ENCODE peak calls at places on chromosomes 7 and 10, in seven cellular contexts. O, T, K, W, V, G and C are unnamed samples.

GRCh38 chr10:118776960-118777359 is 22.2 kb upstream of the CACUL1 start:
- DNase-seq in O (no peak), T (no peak), K (no peak), W (no peak), V (no peak), G (no peak), C (no peak)

GRCh38 chr10:79562135-79562756 is 2.0 kb upstream of the SFTPA2 start:
- DNase-seq in O (peak), T (peak), K (peak), W (peak), V (peak), G (no peak), C (peak)

GRCh38 chr7:152857272-152857671 is 97.7 kb downstream of the ACTR3B start:
- DNase-seq in O (no peak), T (no peak), K (no peak), W (no peak), V (no peak), G (peak), C (no peak)

GRCh38 chr7:85204061-85204460 is 17.2 kb upstream of the SEMA3D start:
- DNase-seq in O (no peak), T (no peak), K (no peak), W (no peak), V (no peak), G (no peak), C (no peak)

GRCh38 chr7:101669307-101669706 is 40.2 kb upstream of the MYL10 start:
- DNase-seq in O (no peak), T (no peak), K (no peak), W (no peak), V (no peak), G (peak), C (no peak)

GRCh38 chr10:27145937-27146336 is 8.2 kb downstream of the YME1L1 start:
- DNase-seq in O (no peak), T (no peak), K (no peak), W (no peak), V (no peak), G (no peak), C (no peak)

GRCh38 chr7:157704365-157704764 is 367.6 kb downstream of the DNAJB6 start:
- DNase-seq in O (no peak), T (no peak), K (no peak), W (no peak), V (no peak), G (no peak), C (no peak)

GRCh38 chr10:8691498-8692017 is 637.1 kb downstream of the GATA3 start:
- DNase-seq in O (no peak), T (no peak), K (no peak), W (no peak), V (no peak), G (peak), C (no peak)

GRCh38 chr7:17651926-17652385 is 288.3 kb downstream of the SNX13 start:
- DNase-seq in O (peak), T (peak), K (no peak), W (peak), V (no peak), G (peak), C (peak)

GRCh38 chr10:6114758-6115410 is 26.1 kb downstream of the RBM17 start:
- DNase-seq in O (no peak), T (peak), K (no peak), W (no peak), V (no peak), G (peak), C (peak)

GRCh38 chr10:71747808-71748523 is 25.4 kb downstream of the VSIR start:
- DNase-seq in O (no peak), T (no peak), K (no peak), W (no peak), V (peak), G (no peak), C (no peak)

GRCh38 chr10:132632091-132632561 is 94.5 kb downstream of the INPP5A start:
- DNase-seq in O (no peak), T (no peak), K (no peak), W (peak), V (no peak), G (no peak), C (no peak)

DNA sequence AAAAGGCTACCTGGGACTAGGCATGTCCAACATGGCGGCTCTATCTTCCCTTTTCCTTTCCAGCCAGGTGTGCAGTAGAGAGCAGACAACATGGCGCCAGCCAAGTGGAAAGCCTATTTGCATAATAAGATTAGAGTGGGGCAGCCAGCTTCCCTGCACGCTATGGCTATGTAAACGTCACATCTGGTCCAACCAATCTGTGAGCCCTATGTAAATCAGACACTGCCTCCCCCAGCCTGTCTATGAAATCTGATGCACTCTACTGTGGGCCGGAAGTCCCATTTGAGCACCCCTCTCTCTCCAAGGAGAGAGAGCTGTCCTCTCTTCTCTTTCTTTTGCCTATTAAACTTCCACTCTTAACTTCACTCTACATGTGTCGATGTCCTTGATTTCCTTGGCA is 984.9 kb upstream of the AUTS2 start:
- DNase-seq in O (no peak), T (peak), K (no peak), W (no peak), V (no peak), G (no peak), C (no peak)
- H3K4me3 ChIP-seq in O (no peak), T (no peak), K (no peak), W (no peak), V (no peak), G (no peak), C (no peak)

DNA sequence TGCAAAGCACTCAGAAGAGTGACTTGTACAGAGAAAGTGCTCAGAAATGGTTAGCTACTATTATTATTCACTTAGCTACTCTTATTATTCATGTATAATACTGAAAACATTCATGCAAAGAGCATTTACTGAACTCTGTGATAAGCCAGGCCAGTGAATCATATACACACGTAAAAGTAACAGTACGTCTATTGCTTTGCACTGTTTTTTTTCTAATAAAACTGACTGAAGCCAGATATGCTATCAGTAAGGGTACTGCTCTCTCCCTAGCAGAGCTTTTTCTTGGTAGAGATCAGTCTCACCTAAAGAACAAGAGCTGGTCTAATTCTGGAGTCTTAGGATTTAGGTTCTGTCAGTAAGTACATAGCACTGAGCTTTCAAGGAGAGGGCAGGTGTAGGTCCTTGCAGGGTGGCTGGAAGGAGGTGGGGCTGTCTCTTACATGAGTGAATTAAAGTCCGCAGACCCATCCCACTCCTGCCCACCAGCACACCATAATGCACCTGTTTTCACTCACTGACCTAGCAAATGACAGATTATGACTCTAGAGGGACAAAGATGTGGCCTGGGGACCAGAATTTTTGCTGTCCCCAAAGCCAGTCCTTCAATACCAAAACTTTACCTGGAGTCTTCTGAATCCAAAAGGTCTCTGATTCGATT is 145.9 kb downstream of the ARID5B start:
- DNase-seq in O (no peak), T (no peak), K (no peak), W (no peak), V (peak), G (peak), C (no peak)
- H3K4me3 ChIP-seq in O (no peak), T (peak), K (no peak), W (no peak), V (no peak), G (peak), C (no peak)

DNA sequence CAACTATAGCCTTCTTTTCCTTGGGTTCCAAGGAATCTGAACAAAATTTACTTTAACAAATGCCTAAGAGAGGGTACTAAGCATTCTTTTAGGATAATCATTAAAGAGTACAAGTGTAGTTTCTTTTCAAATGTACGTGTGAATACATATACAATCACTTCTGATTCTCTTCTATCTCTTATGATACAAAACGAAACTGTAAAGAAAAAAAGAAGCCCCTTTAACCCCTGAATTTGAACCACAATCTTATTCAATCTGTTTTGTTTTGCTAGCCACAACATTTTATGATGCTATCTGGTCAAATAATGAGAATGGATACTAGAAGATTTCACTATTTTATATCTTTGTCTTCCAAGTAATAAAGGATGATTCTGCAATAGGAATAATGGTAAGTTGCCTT is 48.7 kb downstream of the SIRT1 start:
- DNase-seq in O (no peak), T (no peak), K (no peak), W (no peak), V (no peak), G (no peak), C (no peak)
- H3K4me3 ChIP-seq in O (no peak), T (no peak), K (no peak), W (no peak), V (no peak), G (no peak), C (no peak)

DNA sequence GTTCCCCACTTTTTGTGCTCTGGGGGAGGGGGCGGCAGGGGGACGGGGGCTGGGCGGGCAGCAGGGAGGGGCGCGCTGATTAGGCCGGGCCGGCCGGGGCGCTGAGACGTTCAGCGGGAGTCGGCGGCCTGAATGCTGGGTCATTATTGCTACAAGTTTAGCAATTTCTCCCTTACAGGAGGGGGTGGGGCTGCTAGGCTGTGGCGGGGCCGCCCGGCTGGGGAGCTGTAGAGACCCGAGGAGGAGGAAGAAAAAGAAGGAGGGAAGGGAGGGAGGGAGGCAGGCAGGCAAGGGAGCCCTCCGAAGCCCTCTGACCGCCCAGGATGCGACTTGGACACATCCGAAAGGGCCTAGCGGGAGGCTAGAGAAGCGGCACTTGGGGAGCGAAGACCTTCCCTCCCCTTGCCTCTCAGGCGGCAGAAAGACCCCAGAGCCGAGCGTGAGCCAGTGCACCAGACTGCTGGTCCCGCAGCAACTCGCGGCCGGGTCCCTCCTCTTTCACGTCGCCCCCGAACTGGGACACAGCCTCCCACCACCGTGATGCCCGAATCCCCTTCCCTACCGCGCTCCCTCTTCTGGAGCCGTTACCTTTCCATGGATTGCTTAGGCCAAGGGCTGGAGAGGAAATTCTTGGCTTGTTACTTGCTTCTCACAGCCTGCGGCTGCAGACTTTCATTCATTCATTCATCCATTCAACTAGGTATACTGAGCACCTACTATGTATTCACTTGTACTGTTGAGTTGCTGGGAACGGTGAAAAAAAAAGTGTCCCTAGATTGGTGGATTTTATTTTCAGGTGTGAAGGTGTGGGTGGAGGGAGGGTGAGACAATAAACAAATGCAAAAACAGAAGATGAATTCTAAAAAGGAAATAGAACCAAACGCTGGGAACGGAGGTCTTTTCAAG is 4.9 kb downstream of the NKX2-3 start:
- DNase-seq in O (no peak), T (no peak), K (peak), W (no peak), V (no peak), G (no peak), C (no peak)
- H3K4me3 ChIP-seq in O (no peak), T (no peak), K (no peak), W (no peak), V (peak), G (no peak), C (no peak)

GRCh38 chr7:3241686-3242258 is 59.3 kb upstream of the SDK1 start:
- DNase-seq in O (no peak), T (no peak), K (no peak), W (no peak), V (no peak), G (no peak), C (no peak)

GRCh38 chr7:3239291-3239691 is 61.8 kb upstream of the SDK1 start:
- DNase-seq in O (no peak), T (no peak), K (no peak), W (no peak), V (no peak), G (peak), C (no peak)

GRCh38 chr7:3240826-3241430 is 60.1 kb upstream of the SDK1 start:
- DNase-seq in O (no peak), T (no peak), K (no peak), W (no peak), V (no peak), G (no peak), C (no peak)

GRCh38 chr7:3236268-3236667 is 64.8 kb upstream of the SDK1 start:
- DNase-seq in O (no peak), T (no peak), K (no peak), W (no peak), V (no peak), G (no peak), C (no peak)

DNA sequence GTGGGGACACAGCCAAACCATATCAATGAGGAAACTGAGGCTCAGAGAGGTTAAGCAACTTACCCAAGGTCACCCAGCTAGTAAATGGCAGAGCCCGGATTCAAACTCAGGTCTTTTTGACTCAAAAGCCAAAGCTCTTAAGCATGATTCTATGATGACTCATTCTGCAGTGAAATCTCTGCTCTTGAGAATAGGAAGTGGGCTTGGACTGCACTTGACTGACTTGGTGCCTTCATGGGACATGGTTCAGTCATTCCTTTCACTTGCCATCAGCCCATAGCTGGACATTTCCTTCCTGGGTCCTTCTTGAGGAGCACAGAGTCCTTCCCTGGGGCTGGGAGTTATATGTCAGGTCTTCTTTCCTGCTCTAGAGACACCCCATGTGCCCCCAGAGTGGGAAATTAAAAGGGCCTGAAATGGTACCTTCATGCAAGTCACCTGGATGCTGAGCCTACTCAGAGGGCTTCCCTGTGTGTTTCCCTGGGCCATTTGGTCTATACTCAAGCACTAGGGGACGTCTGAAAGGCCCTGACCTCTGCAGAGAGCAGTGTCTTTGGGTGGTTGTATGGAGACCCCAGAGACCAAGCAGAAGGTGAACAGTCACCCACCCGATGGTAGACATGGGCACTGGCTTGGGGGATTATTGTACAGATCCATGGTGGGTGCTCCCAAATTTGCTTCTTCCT is 62.4 kb upstream of the SDK1 start:
- DNase-seq in O (no peak), T (no peak), K (no peak), W (no peak), V (no peak), G (peak), C (no peak)
- H3K4me3 ChIP-seq in O (no peak), T (no peak), K (no peak), W (no peak), V (no peak), G (no peak), C (no peak)

DNA sequence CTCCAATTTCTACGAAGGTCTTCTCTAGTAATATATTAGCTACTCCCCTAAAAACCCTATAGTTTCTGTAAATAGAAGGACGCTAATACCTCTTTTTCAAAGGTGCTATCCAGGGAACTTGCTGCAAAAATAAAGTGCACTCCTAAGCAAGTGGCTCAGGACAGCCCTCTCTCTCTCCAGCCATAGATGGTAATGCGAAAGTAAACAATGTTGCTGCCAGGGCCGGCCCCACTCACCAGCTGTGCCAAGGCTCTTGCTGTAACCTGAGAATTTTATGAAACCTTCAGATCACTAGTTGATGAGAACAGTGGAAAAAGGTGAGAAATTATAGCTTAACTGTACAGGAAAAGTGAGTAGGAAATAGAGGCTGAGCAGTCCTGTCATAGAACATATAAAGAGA is 10.9 kb upstream of the TAS2R39 start:
- DNase-seq in O (no peak), T (peak), K (no peak), W (no peak), V (no peak), G (peak), C (peak)
- H3K4me3 ChIP-seq in O (no peak), T (no peak), K (peak), W (no peak), V (no peak), G (peak), C (no peak)

DNA sequence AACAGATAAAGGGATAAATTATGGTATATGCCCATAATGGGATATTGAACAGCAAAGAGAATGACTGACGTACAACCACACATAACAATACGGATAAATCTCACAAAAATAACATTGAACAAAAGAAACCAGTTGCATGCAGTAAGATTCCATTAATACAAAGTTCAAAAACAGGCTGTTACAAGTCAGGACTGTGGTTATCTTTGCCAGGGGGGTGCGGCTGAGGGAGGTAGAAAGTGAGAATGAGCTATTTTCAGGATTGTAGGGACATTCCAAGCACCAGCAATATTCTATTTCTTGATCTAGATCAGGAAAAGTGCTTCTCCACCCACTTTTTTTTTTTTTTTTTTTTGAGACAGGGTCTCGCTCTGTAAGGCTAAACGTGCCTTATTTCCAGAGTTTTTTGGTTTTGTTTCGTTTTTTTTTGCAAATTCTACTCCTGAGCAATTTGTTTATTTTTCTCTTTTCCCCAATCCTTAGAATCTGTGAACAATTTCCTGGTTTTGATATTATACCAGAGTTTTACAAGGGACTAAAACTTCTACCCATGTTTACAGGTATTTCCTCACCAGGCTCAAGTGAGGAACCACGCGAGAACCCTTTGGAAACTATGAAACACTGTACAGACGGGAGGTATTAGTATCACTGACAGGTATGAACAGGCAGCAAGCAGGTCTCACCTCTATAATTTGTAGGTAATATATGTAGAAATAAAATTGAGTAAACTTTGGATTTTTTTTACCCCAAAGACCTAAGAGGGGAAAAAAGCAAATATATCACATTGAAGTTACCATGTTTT is 9.9 kb downstream of the SMURF1 start:
- DNase-seq in O (no peak), T (no peak), K (no peak), W (no peak), V (no peak), G (no peak), C (no peak)
- H3K4me3 ChIP-seq in O (no peak), T (no peak), K (no peak), W (no peak), V (no peak), G (no peak), C (no peak)

DNA sequence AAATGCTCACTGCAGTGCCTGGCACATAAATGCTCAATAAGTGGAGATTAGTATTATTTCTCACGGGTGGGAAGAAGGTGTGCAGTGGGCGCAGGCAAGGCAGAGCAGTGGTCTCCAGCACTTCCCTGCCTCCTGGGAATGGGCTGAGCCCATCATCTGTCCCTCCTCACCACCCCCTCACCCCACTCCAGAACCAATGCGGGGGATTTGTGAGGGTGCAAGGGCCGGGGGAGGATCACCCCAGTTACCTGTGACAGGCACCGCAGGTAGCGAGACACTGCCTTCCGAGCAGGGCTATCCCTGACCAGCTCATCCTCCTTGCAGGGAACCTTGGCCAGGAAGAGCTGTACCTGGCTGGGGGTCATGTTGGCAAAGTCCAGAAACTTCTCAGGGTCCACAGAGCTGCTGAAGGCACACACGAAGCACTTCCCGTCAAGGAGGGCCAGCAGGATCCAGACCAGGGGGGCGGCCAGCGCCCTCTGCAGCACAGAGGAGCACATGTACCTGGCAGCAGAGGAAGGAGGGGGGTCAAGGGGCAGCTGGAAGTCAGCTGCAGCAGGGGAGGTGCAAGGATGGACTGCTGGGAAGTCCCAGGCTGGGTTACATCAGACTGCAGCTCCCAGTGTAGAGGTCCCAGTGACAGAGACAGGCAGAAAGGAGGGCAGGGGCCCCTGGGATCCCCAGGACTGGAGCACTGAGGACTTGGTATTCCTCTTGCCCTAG is 2.8 kb downstream of the CALHM3 start:
- DNase-seq in O (no peak), T (no peak), K (peak), W (no peak), V (no peak), G (no peak), C (no peak)
- H3K4me3 ChIP-seq in O (no peak), T (no peak), K (no peak), W (no peak), V (no peak), G (no peak), C (no peak)